ENCODE peak calls at places on chromosomes 6 and 20, in five cellular contexts. S is progenitor cell of endocrine pancreas; L is smooth muscle cell of the brain vasculature; N is CD4-positive, alpha-beta T cell; I is HAP-1. Z is an unnamed sample.
A peak's percentile ranks its signal among the peaks of the same experiment; 100 is the strongest.

GRCh38 chr6:164749126-164749758 is 560.2 kb downstream of the C6orf118 start:
- DNase-seq in N (no peak), L (no peak), I (no peak), S (no peak), Z (no peak)

GRCh38 chr6:54892831-54893230 is 46.3 kb downstream of the FAM83B start:
- DNase-seq in S (no peak), I (no peak), N (no peak), L (no peak), Z (no peak)

GRCh38 chr20:44648579-44648978 is 2.9 kb downstream of the ADA start:
- DNase-seq in S (no peak), L (no peak), I (no peak), N (no peak), Z (no peak)

GRCh38 chr6:165742047-165742446 is 79.0 kb upstream of the PDE10A start:
- DNase-seq in N (no peak), S (no peak), L (no peak), I (no peak), Z (no peak)

GRCh38 chr6:62013719-62014118 is 272.3 kb downstream of the KHDRBS2 start:
- DNase-seq in L (no peak), N (no peak), S (no peak), I (no peak), Z (no peak)

GRCh38 chr20:36974660-36975059 is 23.2 kb upstream of the SAMHD1 start:
- DNase-seq in L (no peak), S (no peak), N (no peak), I (no peak), Z (no peak)

GRCh38 chr6:102766946-102767345 is 1373.4 kb downstream of the GRIK2 start:
- DNase-seq in N (no peak), I (no peak), L (no peak), S (no peak), Z (no peak)

GRCh38 chr20:24328901-24329300 is 140.5 kb upstream of the SYNDIG1 start:
- DNase-seq in N (no peak), I (no peak), L (no peak), S (no peak), Z (no peak)

GRCh38 chr6:135423649-135424128 is 73.9 kb downstream of the AHI1 start:
- DNase-seq in S (no peak), I (peak; percentile 50), N (no peak), L (peak; percentile 20), Z (no peak)

GRCh38 chr20:59469266-59470252 is 134.8 kb upstream of the PHACTR3 start:
- DNase-seq in N (no peak), L (no peak), S (no peak), I (no peak), Z (no peak)

GRCh38 chr6:112037783-112038216 is 16.1 kb upstream of the CCN6 start:
- DNase-seq in L (peak; percentile 69), N (no peak), I (no peak), S (no peak), Z (no peak)

GRCh38 chr6:106974999-106975698 is 620 bp upstream of the CD24 start:
- DNase-seq in L (no peak), N (no peak), S (peak; percentile 72), I (peak; percentile 22), Z (no peak)

GRCh38 chr6:7975764-7976146 is 65.2 kb upstream of the TXNDC5 start:
- DNase-seq in I (no peak), N (no peak), L (no peak), S (no peak), Z (no peak)

Z was measured in CD8-positive, alpha-beta memory T cell.